ENCODE peak calls at places on chromosome 22, in nine cellular contexts. A, N, I, J, Y, U, P, D and G are unnamed samples.

GRCh38 chr22:38141574-38141973 is 31.1 kb upstream of the BAIAP2L2 start:
- DNase-seq in A (no peak), N (peak), I (no peak), J (no peak), Y (no peak), U (no peak), P (no peak), D (no peak), G (no peak)

GRCh38 chr22:38062782-38063181 is 5.6 kb downstream of the PICK1 start:
- DNase-seq in A (no peak), N (no peak), I (no peak), J (no peak), Y (no peak), U (no peak), P (no peak), D (no peak), G (no peak)

GRCh38 chr22:33271390-33272161 is 213.4 kb upstream of the SYN3 start:
- DNase-seq in A (no peak), N (no peak), I (no peak), J (no peak), Y (peak), U (no peak), P (no peak), D (no peak), G (no peak)

GRCh38 chr22:23166841-23167610 is 13.3 kb upstream of the BCR start:
- DNase-seq in A (no peak), N (no peak), I (no peak), J (no peak), Y (no peak), U (no peak), P (no peak), D (no peak), G (no peak)

GRCh38 chr22:24894220-24894975 is 52.1 kb downstream of the LHFPL7 start:
- DNase-seq in A (peak), N (no peak), I (peak), J (peak), Y (no peak), U (peak), P (peak), D (peak), G (peak)

GRCh38 chr22:20071524-20071972 is 8.5 kb upstream of the DGCR8 start:
- DNase-seq in A (no peak), N (peak), I (no peak), J (no peak), Y (no peak), U (no peak), P (no peak), D (no peak), G (no peak)

GRCh38 chr22:23457586-23457985 is 122.5 kb downstream of the IGLL1 start:
- DNase-seq in A (no peak), N (peak), I (no peak), J (no peak), Y (no peak), U (no peak), P (no peak), D (no peak), G (no peak)

GRCh38 chr22:43753718-43754117 is 58.4 kb downstream of the EFCAB6 start:
- DNase-seq in A (no peak), N (no peak), I (no peak), J (no peak), Y (no peak), U (no peak), P (no peak), D (no peak), G (no peak)

GRCh38 chr22:24523873-24524272 is 28.7 kb downstream of the UPB1 start:
- DNase-seq in A (no peak), N (no peak), I (no peak), J (no peak), Y (no peak), U (peak), P (no peak), D (no peak), G (no peak)

GRCh38 chr22:32700186-32700882 is 101.2 kb upstream of the TIMP3 start:
- DNase-seq in A (no peak), N (no peak), I (no peak), J (no peak), Y (no peak), U (no peak), P (no peak), D (no peak), G (peak)

GRCh38 chr22:19382240-19382639 is 49.3 kb downstream of the HIRA start:
- DNase-seq in A (no peak), N (no peak), I (no peak), J (no peak), Y (no peak), U (no peak), P (no peak), D (no peak), G (no peak)

GRCh38 chr22:38298312-38299000 is 18.8 kb downstream of the CSNK1E start:
- DNase-seq in A (no peak), N (no peak), I (peak), J (peak), Y (no peak), U (peak), P (no peak), D (no peak), G (no peak)

GRCh38 chr22:47309946-47310345 is 547.5 kb downstream of the TBC1D22A start:
- DNase-seq in A (no peak), N (no peak), I (no peak), J (no peak), Y (no peak), U (no peak), P (no peak), D (no peak), G (no peak)

GRCh38 chr22:19714320-19715252 is at the start of gene SEPTIN5:
- DNase-seq in A (no peak), N (peak), I (no peak), J (no peak), Y (no peak), U (peak), P (no peak), D (no peak), G (no peak)

GRCh38 chr22:27992294-27993165 is 73.5 kb upstream of the PITPNB start:
- DNase-seq in A (no peak), N (no peak), I (no peak), J (peak), Y (no peak), U (no peak), P (no peak), D (no peak), G (no peak)

GRCh38 chr22:42035256-42035655 is 35.4 kb downstream of the NAGA start:
- DNase-seq in A (no peak), N (no peak), I (no peak), J (no peak), Y (no peak), U (no peak), P (no peak), D (no peak), G (no peak)

GRCh38 chr22:39954584-39955055 is 5.6 kb upstream of the TMA7B start:
- DNase-seq in A (no peak), N (no peak), I (no peak), J (no peak), Y (no peak), U (no peak), P (no peak), D (no peak), G (peak)

GRCh38 chr22:11360632-11361031 is 4167.4 kb upstream of the OR11H1 start:
- DNase-seq in A (no peak), N (peak), I (no peak), J (no peak), Y (no peak), U (no peak), P (no peak), D (no peak), G (no peak)

GRCh38 chr22:17847360-17848078 is 73.2 kb upstream of the BID start:
- DNase-seq in A (no peak), N (peak), I (peak), J (no peak), Y (no peak), U (peak), P (no peak), D (no peak), G (no peak)

GRCh38 chr22:40345801-40346177 is 511 bp upstream of the ADSL start:
- DNase-seq in A (no peak), N (peak), I (no peak), J (no peak), Y (no peak), U (peak), P (peak), D (no peak), G (peak)

GRCh38 chr22:38203090-38203810 is 1.5 kb downstream of the MAFF start:
- DNase-seq in A (no peak), N (peak), I (no peak), J (peak), Y (no peak), U (peak), P (no peak), D (no peak), G (peak)

GRCh38 chr22:38740754-38741153 is 15.0 kb downstream of the SUN2 start:
- DNase-seq in A (no peak), N (no peak), I (no peak), J (no peak), Y (no peak), U (no peak), P (no peak), D (no peak), G (no peak)

GRCh38 chr22:33101550-33101949 is 43.4 kb upstream of the SYN3 start:
- DNase-seq in A (no peak), N (no peak), I (no peak), J (no peak), Y (no peak), U (peak), P (no peak), D (no peak), G (no peak)

GRCh38 chr22:43185860-43186261 is 1.1 kb downstream of the TTLL12 start:
- DNase-seq in A (no peak), N (no peak), I (peak), J (peak), Y (no peak), U (peak), P (peak), D (peak), G (peak)

GRCh38 chr22:46026907-46027218 is 49.9 kb upstream of the WNT7B start:
- DNase-seq in A (no peak), N (no peak), I (no peak), J (no peak), Y (no peak), U (no peak), P (no peak), D (no peak), G (no peak)

GRCh38 chr22:46796566-46797195 is 34.2 kb downstream of the TBC1D22A start:
- DNase-seq in A (no peak), N (no peak), I (no peak), J (no peak), Y (no peak), U (no peak), P (no peak), D (no peak), G (no peak)

GRCh38 chr22:49765091-49765771 is 62.4 kb downstream of the BRD1 start:
- DNase-seq in A (no peak), N (no peak), I (no peak), J (no peak), Y (no peak), U (peak), P (no peak), D (no peak), G (no peak)

GRCh38 chr22:49764151-49764581 is 63.5 kb downstream of the BRD1 start:
- DNase-seq in A (no peak), N (no peak), I (no peak), J (no peak), Y (no peak), U (peak), P (no peak), D (no peak), G (no peak)

GRCh38 chr22:49767355-49768062 is 60.2 kb downstream of the BRD1 start:
- DNase-seq in A (peak), N (peak), I (peak), J (peak), Y (peak), U (peak), P (peak), D (peak), G (peak)

GRCh38 chr22:49768077-49768476 is 59.6 kb downstream of the BRD1 start:
- DNase-seq in A (no peak), N (no peak), I (no peak), J (no peak), Y (no peak), U (no peak), P (no peak), D (no peak), G (no peak)

DNA sequence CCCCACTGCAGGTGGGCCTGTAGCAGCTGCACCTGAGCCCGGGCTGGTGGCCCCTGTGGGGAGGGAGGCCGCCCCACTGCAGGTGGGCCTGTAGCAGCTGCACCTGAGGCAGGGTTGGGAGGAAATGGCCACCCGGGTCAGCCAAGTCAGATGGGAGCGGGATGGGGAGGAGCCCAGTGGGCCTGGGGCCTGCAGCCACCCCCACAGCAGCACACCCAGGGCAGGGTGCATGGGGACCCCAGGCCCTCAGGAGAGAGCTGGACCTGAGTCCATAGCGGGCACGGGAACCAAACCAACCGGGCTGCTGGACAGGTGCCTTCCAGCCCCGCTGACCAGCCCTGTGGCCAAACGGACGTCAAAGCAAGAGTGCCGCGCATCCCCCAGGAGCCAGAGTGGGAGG is 61.7 kb downstream of the BRD1 start:
- DNase-seq in A (no peak), N (no peak), I (no peak), J (no peak), Y (no peak), U (peak), P (no peak), D (no peak), G (no peak)
- TF ChIP-seq REST in A (no peak), N (no peak), I (no peak), J (no peak), Y (no peak), U (no peak), P (no peak), D (no peak), G (no peak)

GRCh38 chr22:36867695-36868094 is 6.9 kb downstream of the NCF4 start:
- DNase-seq in A (no peak), N (no peak), I (no peak), J (no peak), Y (no peak), U (no peak), P (no peak), D (no peak), G (no peak)

GRCh38 chr22:36864454-36865215 is 3.8 kb downstream of the NCF4 start:
- DNase-seq in A (no peak), N (no peak), I (no peak), J (no peak), Y (no peak), U (no peak), P (no peak), D (no peak), G (no peak)

GRCh38 chr22:36863281-36863680 is 2.5 kb downstream of the NCF4 start:
- DNase-seq in A (no peak), N (no peak), I (no peak), J (no peak), Y (no peak), U (no peak), P (peak), D (no peak), G (no peak)

GRCh38 chr22:36863979-36864378 is 3.2 kb downstream of the NCF4 start:
- DNase-seq in A (no peak), N (no peak), I (no peak), J (no peak), Y (no peak), U (no peak), P (no peak), D (no peak), G (no peak)

DNA sequence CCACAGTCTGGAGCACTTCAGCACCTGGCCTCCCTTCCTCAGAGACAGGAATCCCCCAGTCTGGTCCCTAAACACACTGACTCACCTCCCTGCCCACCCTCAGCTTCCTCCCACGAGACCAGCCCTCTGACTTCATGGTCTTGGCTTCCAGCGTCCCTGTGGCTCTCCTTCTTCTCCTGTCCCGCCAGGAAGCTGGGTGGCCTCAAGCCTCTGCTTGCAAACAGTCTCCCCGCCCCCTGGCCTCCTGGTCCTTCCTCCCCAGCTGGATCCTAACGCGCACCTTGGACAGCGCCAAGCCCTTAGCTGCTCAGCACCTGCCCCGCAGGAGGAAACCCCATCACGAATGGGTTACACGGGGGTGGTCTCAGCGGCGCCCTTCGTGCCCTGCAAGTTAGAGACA is 4.5 kb downstream of the NCF4 start:
- DNase-seq in A (no peak), N (no peak), I (no peak), J (peak), Y (no peak), U (no peak), P (no peak), D (no peak), G (no peak)
- TF ChIP-seq REST in A (peak), N (peak), I (no peak), J (peak), Y (peak), U (peak), P (peak), D (peak), G (peak)

DNA sequence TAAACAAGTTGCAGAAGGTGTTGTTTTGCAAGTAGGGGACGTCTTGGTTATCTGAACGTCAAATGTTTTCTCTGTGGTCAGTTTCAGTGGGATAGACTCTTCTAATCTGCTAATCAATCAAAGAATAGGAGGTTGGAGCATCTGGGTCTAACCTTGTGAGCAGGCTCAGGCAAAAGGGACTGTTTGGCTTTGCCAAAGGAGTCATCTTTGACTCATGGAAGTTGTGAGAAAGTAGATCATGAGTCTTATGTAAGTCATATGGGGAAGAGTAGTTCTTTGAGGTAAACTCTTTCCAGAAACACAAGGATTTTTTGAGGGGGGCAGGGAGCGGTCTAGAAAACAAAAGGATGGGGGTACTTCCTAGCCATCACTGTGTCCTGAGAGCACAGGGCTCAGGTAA is 27.1 kb upstream of the TOP3B start:
- DNase-seq in A (peak), N (no peak), I (no peak), J (no peak), Y (no peak), U (no peak), P (no peak), D (no peak), G (no peak)
- TF ChIP-seq REST in A (no peak), N (no peak), I (no peak), J (no peak), Y (no peak), U (no peak), P (no peak), D (no peak), G (no peak)

GRCh38 chr22:25940479-25940878 is 198.5 kb downstream of the MYO18B start:
- DNase-seq in A (no peak), N (no peak), I (no peak), J (no peak), Y (no peak), U (no peak), P (no peak), D (no peak), G (no peak)

GRCh38 chr22:25942989-25943411 is 201.0 kb downstream of the MYO18B start:
- DNase-seq in A (no peak), N (no peak), I (no peak), J (no peak), Y (no peak), U (peak), P (no peak), D (no peak), G (no peak)

GRCh38 chr22:25939384-25939783 is 197.4 kb downstream of the MYO18B start:
- DNase-seq in A (no peak), N (no peak), I (no peak), J (no peak), Y (no peak), U (no peak), P (no peak), D (no peak), G (no peak)

GRCh38 chr22:25941365-25941960 is 199.5 kb downstream of the MYO18B start:
- DNase-seq in A (no peak), N (no peak), I (no peak), J (no peak), Y (no peak), U (no peak), P (no peak), D (no peak), G (no peak)

DNA sequence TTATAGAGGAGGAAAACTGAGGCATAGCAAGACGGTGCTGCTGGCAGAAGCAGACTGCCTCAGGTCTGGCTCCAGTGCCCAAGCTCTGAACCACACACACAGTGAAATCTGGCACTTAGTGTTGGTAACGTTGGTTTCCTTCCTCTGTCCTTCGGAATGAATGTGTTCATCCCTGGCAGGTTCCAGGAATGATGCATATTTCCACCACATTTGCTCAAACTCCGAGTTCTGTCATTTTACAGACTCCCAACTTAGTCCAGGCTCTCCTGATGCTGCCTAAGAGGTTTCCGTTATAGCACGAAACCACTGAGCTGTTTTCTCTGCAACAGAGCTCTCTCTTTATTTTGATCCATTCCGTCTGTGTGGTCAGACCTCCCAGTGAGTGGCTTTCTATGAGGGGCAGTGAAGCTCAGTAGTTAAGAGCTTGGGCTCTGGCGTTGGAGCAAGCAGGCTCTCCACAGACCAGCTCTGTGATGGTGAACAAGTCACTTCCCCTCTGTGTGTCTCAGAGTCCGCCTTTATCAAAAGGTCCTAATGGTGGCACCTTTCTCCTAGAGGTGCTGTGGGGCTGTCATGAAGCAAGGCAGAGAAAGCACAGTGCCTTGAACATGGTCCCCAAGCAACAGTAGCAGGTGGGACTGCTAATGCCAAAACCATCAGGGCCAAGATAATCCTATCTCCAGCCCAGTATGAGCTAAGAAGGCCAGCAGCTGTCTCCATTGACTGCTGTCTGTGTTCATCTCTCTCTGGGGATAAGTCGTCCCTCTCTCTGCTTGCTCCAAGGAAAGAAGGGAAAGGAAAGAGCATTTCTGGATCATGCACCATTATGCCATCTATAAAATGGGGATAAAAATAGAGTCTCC is 200.4 kb downstream of the MYO18B start:
- DNase-seq in A (no peak), N (no peak), I (no peak), J (no peak), Y (no peak), U (no peak), P (no peak), D (no peak), G (no peak)
- TF ChIP-seq REST in A (no peak), N (no peak), I (no peak), J (no peak), Y (no peak), U (no peak), P (no peak), D (no peak), G (no peak)